ENCODE peak calls at places on chromosome 1, in seven cellular contexts. R, T, A, F, D, O and H are unnamed samples.

GRCh38 chr1:15153842-15154479 is 414 bp downstream of the TMEM51 start:
- DNase-seq in D (peak), O (no peak), A (peak), T (peak), F (peak), R (no peak), H (no peak)

GRCh38 chr1:119782541-119783338 is 14.0 kb upstream of the HMGCS2 start:
- DNase-seq in R (no peak), T (no peak), O (no peak), D (no peak), A (peak), F (peak), H (no peak)

GRCh38 chr1:206445116-206445515 is 25.2 kb upstream of the IKBKE start:
- DNase-seq in F (no peak), D (peak), R (no peak), O (no peak), A (no peak), T (no peak), H (peak)

GRCh38 chr1:153945795-153946621 is 510 bp downstream of the DENND4B start:
- DNase-seq in T (no peak), D (peak), O (no peak), R (peak), A (peak), F (peak), H (peak)

GRCh38 chr1:58586296-58586695 is 9.2 kb upstream of the TACSTD2 start:
- DNase-seq in O (no peak), R (no peak), T (no peak), A (no peak), F (no peak), D (no peak), H (no peak)

GRCh38 chr1:117671781-117672501 is 66.1 kb downstream of the TENT5C start:
- DNase-seq in T (peak), R (no peak), O (no peak), A (no peak), D (peak), F (peak), H (peak)

GRCh38 chr1:28893403-28894102 is 20.8 kb upstream of the EPB41 start:
- DNase-seq in F (peak), R (no peak), T (peak), D (no peak), A (no peak), O (no peak), H (no peak)

GRCh38 chr1:35524106-35524505 is 33.1 kb downstream of the KIAA0319L start:
- DNase-seq in O (no peak), A (no peak), R (no peak), T (no peak), D (no peak), F (no peak), H (no peak)

GRCh38 chr1:7101187-7101586 is 315.9 kb downstream of the CAMTA1 start:
- DNase-seq in O (no peak), A (no peak), T (no peak), F (no peak), R (no peak), D (no peak), H (no peak)

GRCh38 chr1:87169250-87169910 is 159.3 kb upstream of the LMO4 start:
- DNase-seq in T (no peak), R (no peak), D (no peak), F (no peak), A (no peak), O (no peak), H (no peak)

GRCh38 chr1:169115891-169116585 is 9.5 kb downstream of the ATP1B1 start:
- DNase-seq in A (peak), O (no peak), R (peak), F (peak), T (peak), D (no peak), H (no peak)

GRCh38 chr1:54934869-54935268 is 45.6 kb upstream of the TMEM61 start:
- DNase-seq in D (no peak), R (peak), T (peak), F (no peak), O (peak), A (no peak), H (no peak)

GRCh38 chr1:34829250-34829649 is 30.3 kb downstream of the SMIM12 start:
- DNase-seq in R (no peak), D (peak), A (no peak), F (no peak), O (no peak), T (no peak), H (no peak)

GRCh38 chr1:77925536-77925935 is 37.1 kb downstream of the NEXN start:
- DNase-seq in A (no peak), O (no peak), R (no peak), D (no peak), T (no peak), F (no peak), H (no peak)

GRCh38 chr1:51690285-51690961 is 73.5 kb downstream of the OSBPL9 start:
- DNase-seq in T (peak), D (no peak), R (no peak), F (peak), O (no peak), A (no peak), H (no peak)

GRCh38 chr1:219081943-219082925 is 91.4 kb upstream of the LYPLAL1 start:
- DNase-seq in D (no peak), O (no peak), A (no peak), T (no peak), F (peak), R (no peak), H (no peak)

GRCh38 chr1:169368406-169368769 is 393 bp downstream of the BLZF1 start:
- DNase-seq in T (peak), F (peak), A (no peak), R (no peak), O (no peak), D (no peak), H (no peak)

GRCh38 chr1:3207217-3207848 is 138.3 kb downstream of the PRDM16 start:
- DNase-seq in O (no peak), D (peak), F (no peak), R (no peak), A (no peak), T (no peak), H (no peak)

GRCh38 chr1:19311503-19311930 is 427 bp downstream of the AKR7A2 start:
- DNase-seq in O (no peak), R (no peak), A (peak), D (no peak), F (peak), T (no peak), H (no peak)

GRCh38 chr1:156494309-156494895 is 6.2 kb downstream of the MEF2D start:
- DNase-seq in F (no peak), D (no peak), T (no peak), A (no peak), R (no peak), O (no peak), H (no peak)

GRCh38 chr1:97350662-97351061 is 570.2 kb downstream of the DPYD start:
- DNase-seq in A (no peak), D (no peak), F (no peak), T (no peak), R (no peak), O (no peak), H (no peak)

GRCh38 chr1:3014041-3014440 is 7.2 kb upstream of the ACTRT2 start:
- DNase-seq in T (no peak), R (no peak), A (no peak), D (peak), F (no peak), O (no peak), H (no peak)

GRCh38 chr1:47389735-47390134 is 26.4 kb upstream of the FOXE3 start:
- DNase-seq in D (no peak), T (no peak), R (no peak), F (no peak), A (no peak), O (no peak), H (peak)

GRCh38 chr1:89085781-89086180 is 20.8 kb upstream of the GBP1 start:
- DNase-seq in D (no peak), O (no peak), A (no peak), R (peak), F (peak), T (peak), H (no peak)

GRCh38 chr1:165562576-165562975 is 18.8 kb downstream of the LRRC52 start:
- DNase-seq in O (no peak), T (no peak), D (no peak), R (peak), F (no peak), A (no peak), H (no peak)

GRCh38 chr1:97084566-97084965 is 363.0 kb downstream of the PTBP2 start:
- DNase-seq in O (no peak), A (no peak), F (no peak), T (no peak), R (no peak), D (no peak), H (no peak)

GRCh38 chr1:35532497-35533226 is 24.5 kb downstream of the KIAA0319L start:
- DNase-seq in D (no peak), T (no peak), R (no peak), O (no peak), A (no peak), F (no peak), H (no peak)